ENCODE peak calls at places on chromosomes 6 and 20, in four cellular contexts. R, E, F and K are unnamed samples.
A peak's percentile ranks its signal among the peaks of the same experiment; 100 is the strongest.

GRCh38 chr6:14824835-14825223 is 421.0 kb upstream of the JARID2 start:
- DNase-seq in R (no peak), F (no peak), E (no peak), K (no peak)

GRCh38 chr6:125192610-125192930 is 39.0 kb downstream of the TPD52L1 start:
- DNase-seq in R (no peak), F (no peak), E (no peak), K (no peak)

GRCh38 chr6:16486661-16487060 is 248.3 kb downstream of the GMPR start:
- DNase-seq in R (no peak), E (peak; percentile 45), F (no peak), K (no peak)

GRCh38 chr6:4577406-4577805 is 198.8 kb upstream of the CDYL start:
- DNase-seq in F (peak; percentile 99), E (no peak), R (no peak), K (no peak)

GRCh38 chr6:111623046-111623718 is 17.5 kb upstream of the TRAF3IP2 start:
- DNase-seq in F (no peak), R (no peak), E (no peak), K (no peak)

GRCh38 chr6:33599413-33599911 is 19.4 kb upstream of the BAK1 start:
- DNase-seq in E (no peak), F (no peak), R (peak; percentile 80), K (no peak)

GRCh38 chr6:29465279-29465678 is 8.3 kb downstream of the OR2H1 start:
- DNase-seq in E (no peak), F (no peak), R (no peak), K (no peak)

GRCh38 chr6:21972516-21972915 is 324.3 kb downstream of the PRL start:
- DNase-seq in F (peak; percentile 25), E (no peak), R (no peak), K (no peak)

GRCh38 chr20:41006936-41007871 is 21.4 kb upstream of the TOP1 start:
- DNase-seq in E (no peak), F (no peak), R (no peak), K (no peak)

GRCh38 chr6:25488156-25488555 is 163.9 kb upstream of the SCGN start:
- DNase-seq in F (no peak), R (no peak), E (no peak), K (no peak)

GRCh38 chr6:111631930-111632460 is 26.3 kb upstream of the TRAF3IP2 start:
- DNase-seq in F (no peak), E (no peak), R (peak; percentile 67), K (no peak)

GRCh38 chr20:61805365-61805764 is 260.3 kb downstream of the TAF4 start:
- DNase-seq in E (no peak), F (no peak), R (no peak), K (no peak)

GRCh38 chr6:35370124-35370741 is 27.9 kb downstream of the PPARD start:
- DNase-seq in F (peak; percentile 83), R (peak; percentile 72), E (peak; percentile 57), K (peak; percentile 34)

GRCh38 chr20:41058007-41058673 is 29.5 kb downstream of the TOP1 start:
- DNase-seq in F (peak; percentile 75), E (peak; percentile 14), R (no peak), K (no peak)

GRCh38 chr6:166997768-166998255 is 1.4 kb upstream of the CEP43 start:
- DNase-seq in E (peak; percentile 35), F (peak; percentile 84), R (peak; percentile 87), K (no peak)

GRCh38 chr6:169172435-169172834 is 81.2 kb downstream of the THBS2 start:
- DNase-seq in R (no peak), E (no peak), F (peak; percentile 93), K (no peak)

GRCh38 chr6:70479236-70479635 is 65.9 kb downstream of the FAM135A start:
- DNase-seq in R (no peak), F (peak; percentile 55), E (no peak), K (no peak)

GRCh38 chr20:20364016-20364746 is 3.7 kb upstream of the INSM1 start:
- DNase-seq in F (no peak), E (no peak), R (no peak), K (no peak)

GRCh38 chr20:62485062-62485700 is 9.4 kb upstream of the GATA5 start:
- DNase-seq in E (no peak), R (peak; percentile 88), F (peak; percentile 48), K (no peak)

GRCh38 chr20:25692499-25692898 is 4.2 kb downstream of the ZNF337 start:
- DNase-seq in R (no peak), E (no peak), F (no peak), K (no peak)

GRCh38 chr20:33531047-33531877 is 41.4 kb downstream of the CBFA2T2 start:
- DNase-seq in R (no peak), E (no peak), F (peak; percentile 42), K (no peak)

GRCh38 chr20:1809611-1810510 is 85.3 kb upstream of the SIRPA start:
- DNase-seq in R (no peak), E (no peak), F (no peak), K (no peak)

GRCh38 chr6:62716719-62717118 is 430.7 kb upstream of the KHDRBS2 start:
- DNase-seq in E (no peak), R (no peak), F (no peak), K (no peak)

GRCh38 chr6:166598441-166599138 is 12.1 kb upstream of the RAMACL start:
- DNase-seq in E (no peak), R (no peak), F (peak; percentile 92), K (no peak)

GRCh38 chr6:11778648-11779307 is at the start of gene ADTRP:
- DNase-seq in R (no peak), E (no peak), F (no peak), K (no peak)

GRCh38 chr6:154878866-154879491 is 116.1 kb upstream of the TIAM2 start:
- DNase-seq in R (no peak), E (no peak), F (no peak), K (no peak)

GRCh38 chr6:138468320-138469015 is 30.8 kb downstream of the NHSL1 start:
- DNase-seq in F (peak; percentile 78), R (peak; percentile 76), E (no peak), K (no peak)

GRCh38 chr20:63594043-63594561 is 20.1 kb upstream of the HELZ2 start:
- DNase-seq in E (no peak), F (peak; percentile 53), R (no peak), K (no peak)

GRCh38 chr20:11569163-11569562 is 348.5 kb upstream of the BTBD3 start:
- DNase-seq in F (no peak), E (no peak), R (no peak), K (no peak)

GRCh38 chr6:74741608-74742007 is 464.2 kb downstream of the COL12A1 start:
- DNase-seq in E (no peak), F (no peak), R (no peak), K (no peak)